ENCODE peak calls at places on chromosomes 13 and 19, in five cellular contexts. J is mesendoderm, I is heart left ventricle, D is ascending aorta, C is A673. B is an unnamed sample.

GRCh38 chr19:39100500-39101166 is 16.5 kb downstream of the ACP7 start:
- DNase-seq in J (no peak), I (no peak), D (no peak), C (no peak), B (no peak)

GRCh38 chr13:44040070-44040753 is 160.5 kb downstream of the LACC1 start:
- DNase-seq in J (no peak), I (no peak), D (no peak), C (no peak), B (peak)

GRCh38 chr19:35545855-35546381 is 492 bp downstream of the TMEM147 start:
- DNase-seq in J (peak), I (peak), D (peak), C (peak), B (peak)

GRCh38 chr13:63586467-63586866 is 2170.8 kb upstream of the PCDH20 start:
- DNase-seq in J (no peak), I (no peak), D (no peak), C (no peak), B (no peak)

GRCh38 chr13:47080616-47081015 is 183.8 kb upstream of the HTR2A start:
- DNase-seq in J (no peak), I (no peak), D (no peak), C (no peak), B (no peak)

GRCh38 chr13:67117010-67117550 is 113.1 kb downstream of the PCDH9 start:
- DNase-seq in J (no peak), I (no peak), D (no peak), C (no peak), B (no peak)

GRCh38 chr13:40776681-40777165 is 5.7 kb upstream of the MRPS31 start:
- DNase-seq in J (no peak), I (no peak), D (no peak), C (peak), B (peak)

GRCh38 chr13:45060062-45060461 is 60.2 kb upstream of the GTF2F2 start:
- DNase-seq in J (no peak), I (no peak), D (no peak), C (no peak), B (no peak)

GRCh38 chr13:83935566-83935965 is 53.3 kb upstream of the SLITRK1 start:
- DNase-seq in J (no peak), I (no peak), D (no peak), C (no peak), B (no peak)

GRCh38 chr13:62246581-62246980 is 830.9 kb upstream of the PCDH20 start:
- DNase-seq in J (no peak), I (no peak), D (no peak), C (no peak), B (no peak)

GRCh38 chr19:30791116-30791515 is 418.9 kb downstream of the ZNF536 start:
- DNase-seq in J (no peak), I (no peak), D (no peak), C (no peak), B (no peak)

GRCh38 chr13:48975101-48975925 is at the start of gene FNDC3A:
- DNase-seq in J (peak), I (peak), D (peak), C (peak), B (peak)

GRCh38 chr19:54684537-54684936 is 21.8 kb downstream of the LILRB4 start:
- DNase-seq in J (peak), I (no peak), D (no peak), C (peak), B (no peak)

GRCh38 chr19:51066816-51067215 is 1.9 kb upstream of the KLK13 start:
- DNase-seq in J (no peak), I (no peak), D (no peak), C (no peak), B (no peak)

GRCh38 chr13:43074824-43075510 is 51.6 kb downstream of the DNAJC15 start:
- DNase-seq in J (no peak), I (no peak), D (no peak), C (no peak), B (peak)

GRCh38 chr13:49693191-49693733 is 2.0 kb upstream of the EBPL start:
- DNase-seq in J (no peak), I (no peak), D (no peak), C (no peak), B (peak)

GRCh38 chr13:43573361-43573740 is 213.4 kb downstream of the ENOX1 start:
- DNase-seq in J (peak), I (no peak), D (no peak), C (peak), B (no peak)

GRCh38 chr19:14165986-14166385 is 29.6 kb upstream of the ASF1B start:
- DNase-seq in J (no peak), I (no peak), D (no peak), C (no peak), B (no peak)

GRCh38 chr13:67977081-67977480 is 746.9 kb upstream of the PCDH9 start:
- DNase-seq in J (no peak), I (no peak), D (no peak), C (no peak), B (no peak)

GRCh38 chr13:50798923-50799322 is 44.6 kb downstream of the DLEU7 start:
- DNase-seq in J (no peak), I (no peak), D (no peak), C (no peak), B (no peak)

GRCh38 chr19:53771133-53771532 is 53.0 kb downstream of the NLRP12 start:
- DNase-seq in J (peak), I (no peak), D (no peak), C (no peak), B (no peak)

GRCh38 chr13:36774895-36775294 is 44.1 kb upstream of the RFXAP start:
- DNase-seq in J (no peak), I (no peak), D (no peak), C (no peak), B (no peak)

GRCh38 chr13:95624020-95624419 is 20.5 kb downstream of the DZIP1 start:
- DNase-seq in J (peak), I (no peak), D (no peak), C (peak), B (peak)

GRCh38 chr19:3459322-3459881 is 20.9 kb downstream of the SMIM24 start:
- DNase-seq in J (peak), I (peak), D (peak), C (no peak), B (no peak)

GRCh38 chr13:82136880-82137279 is 1745.4 kb downstream of the SLITRK1 start:
- DNase-seq in J (no peak), I (no peak), D (no peak), C (no peak), B (no peak)

GRCh38 chr13:98775844-98776598 is 23.5 kb upstream of the SLC15A1 start:
- DNase-seq in J (peak), I (no peak), D (no peak), C (no peak), B (peak)

GRCh38 chr19:50331187-50332013 is 2.2 kb upstream of the KCNC3 start:
- DNase-seq in J (peak), I (no peak), D (no peak), C (no peak), B (no peak)

GRCh38 chr13:68099616-68100015 is 869.5 kb upstream of the PCDH9 start:
- DNase-seq in J (peak), I (no peak), D (no peak), C (no peak), B (no peak)

GRCh38 chr13:114080739-114081561 is 51.5 kb downstream of the RASA3 start:
- DNase-seq in J (no peak), I (peak), D (peak), C (no peak), B (no peak)

GRCh38 chr13:113859311-113860050 is 4.4 kb downstream of the GAS6 start:
- DNase-seq in J (no peak), I (no peak), D (no peak), C (no peak), B (no peak)

GRCh38 chr13:99704390-99704789 is 203.1 kb downstream of the TM9SF2 start:
- DNase-seq in J (no peak), I (no peak), D (no peak), C (no peak), B (peak)

GRCh38 chr13:107250626-107251025 is 682.7 kb upstream of the ARGLU1 start:
- DNase-seq in J (peak), I (no peak), D (no peak), C (no peak), B (no peak)

GRCh38 chr13:31944262-31945160 is 87.1 kb upstream of the FRY start:
- DNase-seq in J (no peak), I (no peak), D (no peak), C (no peak), B (no peak)
- H3K27ac ChIP-seq in J (no peak), I (no peak), D (no peak), C (no peak), B (no peak)

GRCh38 chr13:76226941-76227340 is 590.8 kb downstream of the LMO7 start:
- DNase-seq in J (no peak), I (no peak), D (no peak), C (no peak), B (no peak)
- H3K4me3 ChIP-seq in J (no peak), I (no peak), D (no peak), C (no peak), B (no peak)

GRCh38 chr19:48367855-48368254 is 3.7 kb downstream of the SYNGR4 start:
- DNase-seq in J (no peak), I (no peak), D (no peak), C (no peak), B (peak)
- H3K27ac ChIP-seq in J (no peak), I (no peak), D (no peak), C (no peak), B (no peak)

GRCh38 chr19:13103585-13103923 is 896 bp upstream of the LYL1 start:
- DNase-seq in J (no peak), I (no peak), D (no peak), C (no peak), B (no peak)

GRCh38 chr19:13101590-13102415 is 855 bp downstream of the LYL1 start:
- DNase-seq in J (no peak), I (no peak), D (peak), C (no peak), B (no peak)

GRCh38 chr19:13102416-13102665 is 317 bp downstream of the LYL1 start:
- DNase-seq in J (no peak), I (no peak), D (no peak), C (no peak), B (no peak)

GRCh38 chr19:13103961-13104847 is 1.5 kb upstream of the LYL1 start:
- DNase-seq in J (peak), I (peak), D (peak), C (no peak), B (no peak)

GRCh38 chr19:13102666-13103584 is at the start of gene LYL1:
- DNase-seq in J (peak), I (peak), D (peak), C (no peak), B (peak)
- H3K4me3 ChIP-seq in J (no peak), I (peak), D (peak), C (no peak), B (peak)

GRCh38 chr19:15200575-15201364 is at the start of gene NOTCH3:
- DNase-seq in J (peak), I (peak), D (no peak), C (no peak), B (no peak)
- H3K27ac ChIP-seq in J (peak), I (peak), D (peak), C (peak), B (peak)